ENCODE peak calls at places on chromosomes 16 and 17, in five cellular contexts. One of them, this sample, is unnamed.
A peak's percentile ranks its signal among the peaks of the same experiment; 100 is the strongest.

GRCh38 chr17:72397223-72397667 is 276.4 kb downstream of the SOX9 start:
- DNase-seq in left colon: no peak
- DNase-seq in A172: no peak
- DNase-seq in psoas muscle: no peak
- DNase-seq in spleen: no peak
- DNase-seq in this sample: no peak

GRCh38 chr17:59094921-59095530 is 11.7 kb downstream of the TRIM37 start:
- DNase-seq in psoas muscle: no peak
- DNase-seq in A172: no peak
- DNase-seq in left colon: no peak
- DNase-seq in spleen: no peak
- DNase-seq in this sample: no peak

GRCh38 chr17:50687200-50688066 is 20.3 kb downstream of the ANKRD40 start:
- DNase-seq in psoas muscle: peak; percentile 51
- DNase-seq in left colon: no peak
- DNase-seq in spleen: no peak
- DNase-seq in A172: peak; percentile 63
- DNase-seq in this sample: peak; percentile 66

GRCh38 chr17:82441686-82442487 is 8.7 kb downstream of the CYBC1 start:
- DNase-seq in A172: no peak
- DNase-seq in spleen: peak; percentile 85
- DNase-seq in psoas muscle: no peak
- DNase-seq in left colon: no peak
- DNase-seq in this sample: peak; percentile 73

GRCh38 chr17:37759014-37759637 is 14.3 kb upstream of the HNF1B start:
- DNase-seq in psoas muscle: no peak
- DNase-seq in spleen: no peak
- DNase-seq in left colon: no peak
- DNase-seq in A172: no peak
- DNase-seq in this sample: no peak

GRCh38 chr17:49468827-49469385 is 26.2 kb upstream of the NGFR start:
- DNase-seq in left colon: no peak
- DNase-seq in psoas muscle: peak; percentile 40
- DNase-seq in spleen: no peak
- DNase-seq in A172: no peak
- DNase-seq in this sample: no peak

GRCh38 chr17:80107231-80108021 is 6.0 kb downstream of the GAA start:
- DNase-seq in left colon: peak; percentile 21
- DNase-seq in psoas muscle: peak; percentile 13
- DNase-seq in A172: no peak
- DNase-seq in spleen: peak; percentile 67
- DNase-seq in this sample: peak; percentile 69

GRCh38 chr17:8019161-8019560 is 16.7 kb downstream of the GUCY2D start:
- DNase-seq in left colon: no peak
- DNase-seq in A172: no peak
- DNase-seq in spleen: peak; percentile 46
- DNase-seq in psoas muscle: no peak
- DNase-seq in this sample: peak; percentile 29

GRCh38 chr16:67198238-67198734 is 645 bp upstream of the ELMO3 start:
- DNase-seq in A172: peak; percentile 35
- DNase-seq in spleen: no peak
- DNase-seq in psoas muscle: no peak
- DNase-seq in left colon: peak; percentile 82
- DNase-seq in this sample: peak; percentile 84

GRCh38 chr16:558298-559020 is 1.7 kb upstream of the PRR35 start:
- DNase-seq in A172: no peak
- DNase-seq in left colon: no peak
- DNase-seq in spleen: no peak
- DNase-seq in psoas muscle: no peak
- DNase-seq in this sample: no peak

GRCh38 chr16:84497836-84498610 is 6.4 kb downstream of the MEAK7 start:
- DNase-seq in spleen: peak; percentile 15
- DNase-seq in psoas muscle: no peak
- DNase-seq in left colon: no peak
- DNase-seq in A172: no peak
- DNase-seq in this sample: no peak

GRCh38 chr17:21425321-21425720 is 49.2 kb downstream of the KCNJ12 start:
- DNase-seq in psoas muscle: no peak
- DNase-seq in left colon: no peak
- DNase-seq in spleen: no peak
- DNase-seq in A172: no peak
- DNase-seq in this sample: no peak

GRCh38 chr17:39615434-39615833 is 7.7 kb upstream of the NEUROD2 start:
- DNase-seq in left colon: no peak
- DNase-seq in psoas muscle: no peak
- DNase-seq in spleen: no peak
- DNase-seq in A172: no peak
- DNase-seq in this sample: peak; percentile 43

GRCh38 chr16:25155553-25156460 is 44.3 kb downstream of the LCMT1 start:
- DNase-seq in spleen: no peak
- DNase-seq in A172: peak; percentile 20
- DNase-seq in psoas muscle: no peak
- DNase-seq in left colon: no peak
- DNase-seq in this sample: no peak

GRCh38 chr17:79970576-79971068 is 65.0 kb downstream of the TBC1D16 start:
- DNase-seq in psoas muscle: no peak
- DNase-seq in A172: peak; percentile 30
- DNase-seq in left colon: no peak
- DNase-seq in spleen: no peak
- DNase-seq in this sample: no peak

GRCh38 chr17:57579245-57579644 is 165.9 kb downstream of the CCDC182 start:
- DNase-seq in A172: no peak
- DNase-seq in spleen: no peak
- DNase-seq in left colon: no peak
- DNase-seq in psoas muscle: no peak
- DNase-seq in this sample: peak; percentile 63

GRCh38 chr16:11572301-11572995 is 14.3 kb downstream of the LITAF start:
- DNase-seq in spleen: peak; percentile 80
- DNase-seq in left colon: no peak
- DNase-seq in psoas muscle: no peak
- DNase-seq in A172: no peak
- DNase-seq in this sample: peak; percentile 48

GRCh38 chr17:58318065-58318481 is 10.5 kb downstream of the TSPOAP1 start:
- DNase-seq in left colon: no peak
- DNase-seq in spleen: peak; percentile 80
- DNase-seq in A172: no peak
- DNase-seq in psoas muscle: no peak
- DNase-seq in this sample: peak; percentile 63

GRCh38 chr17:11618861-11619566 is 20.7 kb downstream of the DNAH9 start:
- DNase-seq in spleen: no peak
- DNase-seq in A172: peak; percentile 12
- DNase-seq in psoas muscle: no peak
- DNase-seq in left colon: peak; percentile 92
- DNase-seq in this sample: no peak

GRCh38 chr16:3716831-3717234 is 491 bp downstream of the TRAP1 start:
- DNase-seq in left colon: no peak
- DNase-seq in psoas muscle: no peak
- DNase-seq in A172: no peak
- DNase-seq in spleen: no peak
- DNase-seq in this sample: no peak

GRCh38 chr17:50598487-50598886 is 36.2 kb upstream of the ABCC3 start:
- DNase-seq in A172: no peak
- DNase-seq in left colon: no peak
- DNase-seq in spleen: no peak
- DNase-seq in psoas muscle: no peak
- DNase-seq in this sample: no peak

GRCh38 chr17:74742153-74742515 is 5.1 kb downstream of the RAB37 start:
- DNase-seq in left colon: no peak
- DNase-seq in A172: peak; percentile 38
- DNase-seq in spleen: peak; percentile 94
- DNase-seq in psoas muscle: no peak
- DNase-seq in this sample: no peak

GRCh38 chr17:81279278-81280073 is 15.6 kb downstream of the SLC38A10 start:
- DNase-seq in left colon: no peak
- DNase-seq in psoas muscle: no peak
- DNase-seq in spleen: no peak
- DNase-seq in A172: no peak
- DNase-seq in this sample: no peak

GRCh38 chr17:48731355-48731754 is 2.8 kb upstream of the HOXB13 start:
- DNase-seq in psoas muscle: no peak
- DNase-seq in left colon: no peak
- DNase-seq in spleen: no peak
- DNase-seq in A172: no peak
- DNase-seq in this sample: no peak

GRCh38 chr17:81135503-81136283 is 29.6 kb upstream of the PVALEF start:
- DNase-seq in left colon: peak; percentile 50
- DNase-seq in A172: no peak
- DNase-seq in spleen: no peak
- DNase-seq in psoas muscle: no peak
- DNase-seq in this sample: no peak

GRCh38 chr17:19359856-19360255 is 2.7 kb downstream of the B9D1 start:
- DNase-seq in psoas muscle: no peak
- DNase-seq in A172: no peak
- DNase-seq in spleen: peak; percentile 36
- DNase-seq in left colon: no peak
- DNase-seq in this sample: no peak

GRCh38 chr16:24801761-24802302 is 43.9 kb upstream of the SLC5A11 start:
- DNase-seq in psoas muscle: no peak
- DNase-seq in A172: no peak
- DNase-seq in spleen: no peak
- DNase-seq in left colon: no peak
- DNase-seq in this sample: no peak

GRCh38 chr17:64115871-64116534 is 13.9 kb downstream of the ERN1 start:
- DNase-seq in A172: peak; percentile 38
- DNase-seq in left colon: no peak
- DNase-seq in spleen: no peak
- DNase-seq in psoas muscle: no peak
- DNase-seq in this sample: no peak

GRCh38 chr17:49944451-49944850 is 24.5 kb upstream of the DLX4 start:
- DNase-seq in A172: no peak
- DNase-seq in left colon: no peak
- DNase-seq in spleen: no peak
- DNase-seq in psoas muscle: no peak
- DNase-seq in this sample: no peak

GRCh38 chr16:66207864-66208226 is 158.6 kb upstream of the CDH5 start:
- DNase-seq in left colon: no peak
- DNase-seq in spleen: no peak
- DNase-seq in A172: no peak
- DNase-seq in psoas muscle: no peak
- DNase-seq in this sample: no peak

GRCh38 chr17:19365833-19366636 is 3.5 kb upstream of the B9D1 start:
- DNase-seq in psoas muscle: no peak
- DNase-seq in A172: no peak
- DNase-seq in left colon: no peak
- DNase-seq in spleen: peak; percentile 39
- DNase-seq in this sample: no peak

GRCh38 chr16:2339521-2340484 is 725 bp downstream of the ABCA3 start:
- DNase-seq in A172: peak; percentile 8
- DNase-seq in left colon: peak; percentile 42
- DNase-seq in psoas muscle: peak; percentile 65
- DNase-seq in spleen: peak; percentile 85
- DNase-seq in this sample: peak; percentile 84